ENCODE peak calls at places on chromosomes 6 and 20, in eight cellular contexts. One of them, this sample, is unnamed.
A peak's percentile ranks its signal among the peaks of the same experiment; 100 is the strongest.

GRCh38 chr6:38025431-38025830 is 205.9 kb downstream of the ZFAND3 start:
- DNase-seq in heart left ventricle: no peak
- DNase-seq in hepatocyte: no peak
- DNase-seq in fibroblast of lung: no peak
- DNase-seq in ovary: no peak
- DNase-seq in HCT116: no peak
- DNase-seq in WERI-Rb-1: no peak
- DNase-seq in H1: no peak
- DNase-seq in this sample: no peak

GRCh38 chr20:52945862-52946522 is 26.2 kb upstream of the TSHZ2 start:
- DNase-seq in WERI-Rb-1: no peak
- DNase-seq in ovary: no peak
- DNase-seq in hepatocyte: peak; percentile 35
- DNase-seq in fibroblast of lung: no peak
- DNase-seq in H1: no peak
- DNase-seq in heart left ventricle: no peak
- DNase-seq in HCT116: no peak
- DNase-seq in this sample: no peak

GRCh38 chr6:21538186-21538798 is 55.3 kb upstream of the SOX4 start:
- DNase-seq in hepatocyte: no peak
- DNase-seq in heart left ventricle: no peak
- DNase-seq in fibroblast of lung: peak; percentile 31
- DNase-seq in H1: no peak
- DNase-seq in ovary: no peak
- DNase-seq in HCT116: no peak
- DNase-seq in WERI-Rb-1: no peak
- DNase-seq in this sample: no peak

GRCh38 chr20:6130045-6130444 is 7.2 kb upstream of the FERMT1 start:
- DNase-seq in fibroblast of lung: no peak
- DNase-seq in WERI-Rb-1: no peak
- DNase-seq in HCT116: no peak
- DNase-seq in heart left ventricle: no peak
- DNase-seq in H1: no peak
- DNase-seq in ovary: no peak
- DNase-seq in hepatocyte: no peak
- DNase-seq in this sample: no peak

GRCh38 chr20:14992961-14993360 is 655.5 kb upstream of the FLRT3 start:
- DNase-seq in fibroblast of lung: no peak
- DNase-seq in H1: no peak
- DNase-seq in heart left ventricle: no peak
- DNase-seq in hepatocyte: peak; percentile 18
- DNase-seq in ovary: no peak
- DNase-seq in HCT116: no peak
- DNase-seq in WERI-Rb-1: no peak
- DNase-seq in this sample: no peak

GRCh38 chr6:39956951-39957350 is 22.7 kb upstream of the MOCS1 start:
- DNase-seq in HCT116: no peak
- DNase-seq in fibroblast of lung: no peak
- DNase-seq in ovary: no peak
- DNase-seq in hepatocyte: no peak
- DNase-seq in H1: no peak
- DNase-seq in WERI-Rb-1: no peak
- DNase-seq in heart left ventricle: no peak
- DNase-seq in this sample: no peak

GRCh38 chr6:15132854-15133670 is 112.8 kb upstream of the JARID2 start:
- DNase-seq in H1: no peak
- DNase-seq in HCT116: peak; percentile 95
- DNase-seq in heart left ventricle: no peak
- DNase-seq in WERI-Rb-1: no peak
- DNase-seq in ovary: no peak
- DNase-seq in fibroblast of lung: peak; percentile 48
- DNase-seq in hepatocyte: peak; percentile 73
- DNase-seq in this sample: no peak

GRCh38 chr6:160160450-160160849 is 38.8 kb downstream of the SLC22A1 start:
- DNase-seq in heart left ventricle: no peak
- DNase-seq in HCT116: no peak
- DNase-seq in WERI-Rb-1: no peak
- DNase-seq in fibroblast of lung: peak; percentile 48
- DNase-seq in hepatocyte: peak; percentile 58
- DNase-seq in H1: no peak
- DNase-seq in ovary: no peak
- DNase-seq in this sample: no peak

GRCh38 chr20:53245581-53245980 is 273.4 kb downstream of the TSHZ2 start:
- DNase-seq in H1: no peak
- DNase-seq in fibroblast of lung: no peak
- DNase-seq in heart left ventricle: no peak
- DNase-seq in WERI-Rb-1: no peak
- DNase-seq in HCT116: no peak
- DNase-seq in hepatocyte: no peak
- DNase-seq in ovary: no peak
- DNase-seq in this sample: no peak

GRCh38 chr20:13865156-13865555 is 80.3 kb downstream of the NDUFAF5 start:
- DNase-seq in ovary: no peak
- DNase-seq in hepatocyte: no peak
- DNase-seq in H1: no peak
- DNase-seq in HCT116: no peak
- DNase-seq in heart left ventricle: no peak
- DNase-seq in fibroblast of lung: no peak
- DNase-seq in WERI-Rb-1: no peak
- DNase-seq in this sample: no peak

GRCh38 chr20:36145877-36146707 is 8.4 kb upstream of the EPB41L1 start:
- DNase-seq in H1: no peak
- DNase-seq in heart left ventricle: peak; percentile 87
- DNase-seq in hepatocyte: no peak
- DNase-seq in ovary: no peak
- DNase-seq in HCT116: no peak
- DNase-seq in WERI-Rb-1: peak; percentile 78
- DNase-seq in fibroblast of lung: peak; percentile 45
- DNase-seq in this sample: peak; percentile 57

GRCh38 chr6:111925296-111925695 is 52.0 kb upstream of the FYN start:
- DNase-seq in hepatocyte: no peak
- DNase-seq in heart left ventricle: no peak
- DNase-seq in WERI-Rb-1: no peak
- DNase-seq in HCT116: no peak
- DNase-seq in H1: no peak
- DNase-seq in fibroblast of lung: peak; percentile 37
- DNase-seq in ovary: no peak
- DNase-seq in this sample: no peak

GRCh38 chr6:96682017-96682416 is 119.1 kb downstream of the FHL5 start:
- DNase-seq in fibroblast of lung: no peak
- DNase-seq in ovary: no peak
- DNase-seq in WERI-Rb-1: no peak
- DNase-seq in H1: no peak
- DNase-seq in heart left ventricle: no peak
- DNase-seq in hepatocyte: no peak
- DNase-seq in HCT116: no peak
- DNase-seq in this sample: no peak

GRCh38 chr6:147136057-147136456 is 68.2 kb upstream of the STXBP5 start:
- DNase-seq in hepatocyte: no peak
- DNase-seq in fibroblast of lung: no peak
- DNase-seq in WERI-Rb-1: no peak
- DNase-seq in heart left ventricle: no peak
- DNase-seq in ovary: no peak
- DNase-seq in HCT116: no peak
- DNase-seq in H1: no peak
- DNase-seq in this sample: no peak

GRCh38 chr6:40689181-40689580 is 102.0 kb upstream of the LRFN2 start:
- DNase-seq in H1: no peak
- DNase-seq in HCT116: no peak
- DNase-seq in ovary: no peak
- DNase-seq in fibroblast of lung: no peak
- DNase-seq in WERI-Rb-1: no peak
- DNase-seq in heart left ventricle: no peak
- DNase-seq in hepatocyte: no peak
- DNase-seq in this sample: no peak

GRCh38 chr20:23412026-23412425 is 9.3 kb downstream of the NAPB start:
- DNase-seq in HCT116: no peak
- DNase-seq in H1: no peak
- DNase-seq in hepatocyte: no peak
- DNase-seq in heart left ventricle: no peak
- DNase-seq in ovary: no peak
- DNase-seq in WERI-Rb-1: no peak
- DNase-seq in fibroblast of lung: peak; percentile 50
- DNase-seq in this sample: no peak

GRCh38 chr20:63121749-63122405 is 94.1 kb downstream of the YTHDF1 start:
- DNase-seq in fibroblast of lung: no peak
- DNase-seq in hepatocyte: no peak
- DNase-seq in heart left ventricle: peak; percentile 4
- DNase-seq in HCT116: no peak
- DNase-seq in ovary: no peak
- DNase-seq in H1: no peak
- DNase-seq in WERI-Rb-1: no peak
- DNase-seq in this sample: no peak

GRCh38 chr6:135703621-135704020 is 147.9 kb upstream of the PDE7B start:
- DNase-seq in WERI-Rb-1: no peak
- DNase-seq in heart left ventricle: no peak
- DNase-seq in fibroblast of lung: no peak
- DNase-seq in ovary: no peak
- DNase-seq in HCT116: no peak
- DNase-seq in H1: no peak
- DNase-seq in hepatocyte: no peak
- DNase-seq in this sample: no peak

GRCh38 chr6:134421496-134421895 is 103.6 kb upstream of the SGK1 start:
- DNase-seq in HCT116: no peak
- DNase-seq in ovary: no peak
- DNase-seq in WERI-Rb-1: no peak
- DNase-seq in fibroblast of lung: peak; percentile 79
- DNase-seq in H1: no peak
- DNase-seq in hepatocyte: no peak
- DNase-seq in heart left ventricle: no peak
- DNase-seq in this sample: no peak

GRCh38 chr6:124203812-124204167 is 400.1 kb downstream of the NKAIN2 start:
- DNase-seq in fibroblast of lung: peak; percentile 44
- DNase-seq in HCT116: no peak
- DNase-seq in WERI-Rb-1: no peak
- DNase-seq in heart left ventricle: no peak
- DNase-seq in ovary: no peak
- DNase-seq in hepatocyte: no peak
- DNase-seq in H1: no peak
- DNase-seq in this sample: no peak

GRCh38 chr6:73732845-73733675 is 37.1 kb downstream of the CD109 start:
- DNase-seq in H1: peak; percentile 86
- DNase-seq in hepatocyte: peak; percentile 77
- DNase-seq in fibroblast of lung: peak; percentile 82
- DNase-seq in HCT116: peak; percentile 49
- DNase-seq in heart left ventricle: peak; percentile 56
- DNase-seq in WERI-Rb-1: peak; percentile 58
- DNase-seq in ovary: peak; percentile 48
- DNase-seq in this sample: peak; percentile 50

GRCh38 chr6:110255356-110255755 is 75.1 kb downstream of the CDC40 start:
- DNase-seq in heart left ventricle: no peak
- DNase-seq in ovary: peak; percentile 18
- DNase-seq in H1: peak; percentile 77
- DNase-seq in fibroblast of lung: peak; percentile 33
- DNase-seq in WERI-Rb-1: no peak
- DNase-seq in hepatocyte: peak; percentile 63
- DNase-seq in HCT116: no peak
- DNase-seq in this sample: no peak

GRCh38 chr20:45343445-45343866 is 4.8 kb downstream of the SDC4 start:
- DNase-seq in fibroblast of lung: no peak
- DNase-seq in WERI-Rb-1: no peak
- DNase-seq in HCT116: no peak
- DNase-seq in hepatocyte: peak; percentile 76
- DNase-seq in H1: peak; percentile 49
- DNase-seq in heart left ventricle: no peak
- DNase-seq in ovary: no peak
- DNase-seq in this sample: no peak

GRCh38 chr6:84050408-84050807 is 16.8 kb downstream of the MRAP2 start:
- DNase-seq in WERI-Rb-1: no peak
- DNase-seq in hepatocyte: no peak
- DNase-seq in ovary: no peak
- DNase-seq in H1: no peak
- DNase-seq in fibroblast of lung: no peak
- DNase-seq in HCT116: no peak
- DNase-seq in heart left ventricle: no peak
- DNase-seq in this sample: no peak

GRCh38 chr6:84048588-84048987 is 15.0 kb downstream of the MRAP2 start:
- DNase-seq in fibroblast of lung: no peak
- DNase-seq in WERI-Rb-1: no peak
- DNase-seq in heart left ventricle: no peak
- DNase-seq in hepatocyte: no peak
- DNase-seq in H1: no peak
- DNase-seq in ovary: no peak
- DNase-seq in HCT116: no peak
- DNase-seq in this sample: no peak

GRCh38 chr6:84052883-84053241 is 19.3 kb downstream of the MRAP2 start:
- DNase-seq in heart left ventricle: no peak
- DNase-seq in ovary: no peak
- DNase-seq in fibroblast of lung: no peak
- DNase-seq in HCT116: no peak
- DNase-seq in hepatocyte: no peak
- DNase-seq in WERI-Rb-1: no peak
- DNase-seq in H1: no peak
- DNase-seq in this sample: no peak

GRCh38 chr6:84055646-84056045 is 22.1 kb downstream of the MRAP2 start:
- DNase-seq in fibroblast of lung: no peak
- DNase-seq in WERI-Rb-1: no peak
- DNase-seq in HCT116: no peak
- DNase-seq in hepatocyte: no peak
- DNase-seq in H1: no peak
- DNase-seq in heart left ventricle: no peak
- DNase-seq in ovary: no peak
- DNase-seq in this sample: no peak

GRCh38 chr6:84052204-84052882 is 18.8 kb downstream of the MRAP2 start:
- DNase-seq in heart left ventricle: peak; percentile 82
- DNase-seq in HCT116: no peak
- DNase-seq in fibroblast of lung: peak; percentile 34
- DNase-seq in WERI-Rb-1: peak; percentile 72
- DNase-seq in H1: peak; percentile 64
- DNase-seq in ovary: peak; percentile 73
- DNase-seq in hepatocyte: peak; percentile 53
- DNase-seq in this sample: peak; percentile 66
- TF ChIP-seq CTCF in heart left ventricle: no peak
- TF ChIP-seq CTCF in HCT116: no peak
- TF ChIP-seq CTCF in fibroblast of lung: no peak
- TF ChIP-seq CTCF in WERI-Rb-1: no peak
- TF ChIP-seq CTCF in H1: peak; percentile 8
- TF ChIP-seq CTCF in ovary: no peak
- TF ChIP-seq CTCF in hepatocyte: no peak
- TF ChIP-seq CTCF in this sample: no peak

GRCh38 chr6:26175428-26176181 is 88.4 kb downstream of the HFE start:
- DNase-seq in HCT116: no peak
- DNase-seq in hepatocyte: peak; percentile 58
- DNase-seq in WERI-Rb-1: peak; percentile 78
- DNase-seq in fibroblast of lung: peak; percentile 83
- DNase-seq in H1: peak; percentile 54
- DNase-seq in ovary: no peak
- DNase-seq in heart left ventricle: no peak
- DNase-seq in this sample: no peak
- H3K9me3 ChIP-seq in HCT116: no peaks in the 10 kb centered on the region
- H3K9me3 ChIP-seq in hepatocyte: no peaks in the 10 kb centered on the region
- H3K9me3 ChIP-seq in WERI-Rb-1: no peaks in the 10 kb centered on the region
- H3K9me3 ChIP-seq in fibroblast of lung: no peaks in the 10 kb centered on the region
- H3K9me3 ChIP-seq in H1: no peaks in the 10 kb centered on the region
- H3K9me3 ChIP-seq in ovary: no peaks in the 10 kb centered on the region
- H3K9me3 ChIP-seq in heart left ventricle: no peaks in the 10 kb centered on the region
- H3K9me3 ChIP-seq in this sample: no peaks in the 10 kb centered on the region

GRCh38 chr6:13288481-13288880 is 39.9 kb downstream of the TBC1D7 start:
- DNase-seq in hepatocyte: no peak
- DNase-seq in fibroblast of lung: no peak
- DNase-seq in H1: no peak
- DNase-seq in heart left ventricle: no peak
- DNase-seq in ovary: no peak
- DNase-seq in HCT116: no peak
- DNase-seq in WERI-Rb-1: no peak
- DNase-seq in this sample: no peak
- TF ChIP-seq CTCF in hepatocyte: no peak
- TF ChIP-seq CTCF in fibroblast of lung: no peak
- TF ChIP-seq CTCF in H1: no peak
- TF ChIP-seq CTCF in heart left ventricle: no peak
- TF ChIP-seq CTCF in ovary: no peak
- TF ChIP-seq CTCF in HCT116: no peak
- TF ChIP-seq CTCF in WERI-Rb-1: no peak
- TF ChIP-seq CTCF in this sample: no peak

GRCh38 chr6:170021579-170021978 is 269.3 kb downstream of the DLL1 start:
- DNase-seq in WERI-Rb-1: no peak
- DNase-seq in H1: no peak
- DNase-seq in ovary: no peak
- DNase-seq in HCT116: no peak
- DNase-seq in fibroblast of lung: no peak
- DNase-seq in hepatocyte: no peak
- DNase-seq in heart left ventricle: no peak
- DNase-seq in this sample: no peak
- H3K9me3 ChIP-seq in WERI-Rb-1: no peaks in the 10 kb centered on the region
- H3K9me3 ChIP-seq in H1: no peaks in the 10 kb centered on the region
- H3K9me3 ChIP-seq in ovary: no peaks in the 10 kb centered on the region
- H3K9me3 ChIP-seq in HCT116: no peaks in the 10 kb centered on the region
- H3K9me3 ChIP-seq in fibroblast of lung: no peaks in the 10 kb centered on the region
- H3K9me3 ChIP-seq in hepatocyte: no peaks in the 10 kb centered on the region
- H3K9me3 ChIP-seq in heart left ventricle: no peaks in the 10 kb centered on the region
- H3K9me3 ChIP-seq in this sample: no peaks in the 10 kb centered on the region

This sample was measured in heart right ventricle.